ENCODE peak calls at places on chromosomes 1 and 21, in nine cellular contexts. W is transverse colon, Z is hepatocyte, U is right lobe of liver, B is IMR-90, E is adrenal gland, X is endodermal cell, Y is pancreas, C is neuronal stem cell. S is an unnamed sample. For H3K4me1, the result is how much of the 10 kb centered on the place peaks cover.

GRCh38 chr21:43893536-43894205 is 28.6 kb downstream of the AGPAT3 start:
- DNase-seq in W (no peak), Z (no peak), U (no peak), B (no peak), E (peak), X (no peak), Y (no peak), C (no peak), S (no peak)

GRCh38 chr1:207883660-207884245 is 27.2 kb downstream of the CD34 start:
- DNase-seq in W (no peak), Z (no peak), U (no peak), B (no peak), E (no peak), X (peak), Y (no peak), C (no peak), S (no peak)

GRCh38 chr1:109579496-109579895 is 31.1 kb downstream of the GNAI3 start:
- DNase-seq in W (no peak), Z (peak), U (no peak), B (peak), E (no peak), X (no peak), Y (no peak), C (no peak), S (no peak)

GRCh38 chr1:189656628-189657027 is 821.0 kb downstream of the BRINP3 start:
- DNase-seq in W (no peak), Z (no peak), U (no peak), B (no peak), E (no peak), X (no peak), Y (no peak), C (no peak), S (no peak)

GRCh38 chr1:217590598-217590997 is 40.3 kb downstream of the GPATCH2 start:
- DNase-seq in W (no peak), Z (peak), U (no peak), B (no peak), E (no peak), X (no peak), Y (no peak), C (no peak), S (no peak)

GRCh38 chr1:42179275-42179674 is 14.7 kb upstream of the GUCA2A start:
- DNase-seq in W (no peak), Z (no peak), U (no peak), B (peak), E (no peak), X (no peak), Y (no peak), C (no peak), S (no peak)

GRCh38 chr21:27152996-27153395 is 186.1 kb upstream of the ADAMTS5 start:
- DNase-seq in W (no peak), Z (no peak), U (no peak), B (no peak), E (no peak), X (no peak), Y (no peak), C (no peak), S (no peak)

GRCh38 chr1:184031127-184032107 is 6.1 kb downstream of the COLGALT2 start:
- DNase-seq in W (no peak), Z (no peak), U (no peak), B (no peak), E (no peak), X (no peak), Y (no peak), C (no peak), S (no peak)

GRCh38 chr1:178134061-178134460 is 40.2 kb downstream of the RASAL2 start:
- DNase-seq in W (no peak), Z (no peak), U (no peak), B (peak), E (peak), X (no peak), Y (no peak), C (no peak), S (no peak)

GRCh38 chr1:153661111-153661708 is 2.7 kb downstream of the SNAPIN start:
- DNase-seq in W (no peak), Z (no peak), U (no peak), B (no peak), E (no peak), X (no peak), Y (no peak), C (no peak), S (no peak)

GRCh38 chr1:4396571-4396970 is 257.8 kb upstream of the AJAP1 start:
- DNase-seq in W (no peak), Z (no peak), U (no peak), B (no peak), E (no peak), X (peak), Y (no peak), C (no peak), S (no peak)

GRCh38 chr1:201999625-202000238 is 10.7 kb upstream of the ELF3 start:
- DNase-seq in W (peak), Z (peak), U (no peak), B (peak), E (peak), X (peak), Y (no peak), C (no peak), S (no peak)

GRCh38 chr1:114177282-114177681 is 23.6 kb upstream of the SYT6 start:
- DNase-seq in W (no peak), Z (no peak), U (no peak), B (no peak), E (no peak), X (no peak), Y (no peak), C (no peak), S (no peak)

GRCh38 chr21:38669186-38669585 is 136.5 kb upstream of the ETS2 start:
- DNase-seq in W (peak), Z (peak), U (no peak), B (peak), E (no peak), X (peak), Y (no peak), C (no peak), S (no peak)

GRCh38 chr1:228166170-228166936 is 749 bp downstream of the IBA57 start:
- DNase-seq in W (peak), Z (peak), U (peak), B (peak), E (peak), X (peak), Y (peak), C (peak), S (peak)

GRCh38 chr1:228163004-228163753 is 2.4 kb upstream of the IBA57 start:
- DNase-seq in W (peak), Z (peak), U (no peak), B (no peak), E (peak), X (no peak), Y (no peak), C (no peak), S (no peak)

GRCh38 chr1:228163776-228164534 is 1.6 kb upstream of the IBA57 start:
- DNase-seq in W (no peak), Z (no peak), U (no peak), B (no peak), E (no peak), X (no peak), Y (no peak), C (no peak), S (no peak)

GRCh38 chr1:228164561-228165371 is 838 bp upstream of the IBA57 start:
- DNase-seq in W (no peak), Z (no peak), U (no peak), B (no peak), E (peak), X (no peak), Y (no peak), C (no peak), S (no peak)

DNA sequence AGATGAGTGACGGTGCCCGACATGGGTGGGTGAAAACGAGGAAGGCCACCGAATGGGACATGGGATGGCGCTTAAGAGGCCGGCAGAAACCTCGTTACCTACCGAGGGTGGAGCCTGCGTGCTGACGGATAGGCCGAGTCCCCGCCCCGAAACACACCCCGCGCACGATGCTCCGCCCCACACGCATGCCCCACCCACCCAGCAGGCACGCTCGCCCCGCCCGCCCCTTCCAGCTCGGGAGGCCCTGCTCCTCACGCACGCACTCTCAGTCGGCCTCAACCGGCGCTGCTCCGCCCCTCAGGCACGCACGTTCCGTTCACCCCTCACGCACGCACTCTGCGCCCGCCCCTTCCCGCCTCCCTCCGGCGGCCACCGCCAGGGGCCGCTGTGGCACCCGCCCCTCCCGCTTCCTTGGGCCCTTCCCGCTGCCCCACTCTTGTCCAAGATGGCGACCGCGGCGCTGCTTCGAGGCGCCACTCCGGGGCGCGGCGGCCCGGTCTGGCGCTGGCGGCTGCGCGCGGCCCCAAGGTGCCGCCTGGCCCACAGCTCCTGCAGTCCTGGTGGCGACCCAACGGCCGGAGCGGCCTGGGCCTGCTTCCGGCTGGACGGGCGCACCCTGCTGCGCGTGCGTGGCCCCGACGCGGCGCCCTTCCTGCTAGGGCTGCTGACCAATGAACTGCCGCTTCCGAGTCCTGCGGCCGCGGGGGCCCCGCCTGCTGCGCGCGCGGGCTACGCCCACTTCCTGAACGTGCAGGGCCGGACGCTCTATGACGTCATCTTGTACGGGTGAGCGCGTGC is at the start of gene IBA57:
- DNase-seq in W (peak), Z (peak), U (peak), B (peak), E (peak), X (peak), Y (peak), C (peak), S (peak)
- H3K4me1 ChIP-seq in W (under half), Z (under half), U (under half), B (under half), E (under half), X (under half), Y (under half), C (under half), S (under half)

DNA sequence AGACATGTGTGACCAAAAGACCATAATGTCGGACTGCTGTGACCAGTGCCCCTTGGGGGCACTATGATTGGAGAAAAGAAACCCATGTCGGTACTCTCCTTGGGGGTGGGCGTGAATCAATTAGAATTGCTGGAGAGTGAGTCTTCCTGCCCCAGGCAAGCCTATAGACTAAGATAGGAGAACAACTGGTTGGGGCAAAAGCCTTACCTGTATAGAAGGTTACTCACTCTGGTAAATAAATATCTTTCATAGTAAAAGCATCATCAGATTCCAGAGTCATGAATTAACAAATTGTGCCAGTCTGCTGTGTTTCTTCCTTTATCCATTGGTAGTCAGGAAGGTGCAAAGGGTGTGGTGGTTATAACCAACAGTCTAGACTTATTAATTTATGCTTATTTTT is 2.9 kb upstream of the PTGFRN start:
- DNase-seq in W (no peak), Z (no peak), U (no peak), B (no peak), E (no peak), X (no peak), Y (no peak), C (no peak), S (no peak)
- H3K4me1 ChIP-seq in W (under half), Z (under half), U (under half), B (under half), E (under half), X (under half), Y (under half), C (under half), S (under half)

DNA sequence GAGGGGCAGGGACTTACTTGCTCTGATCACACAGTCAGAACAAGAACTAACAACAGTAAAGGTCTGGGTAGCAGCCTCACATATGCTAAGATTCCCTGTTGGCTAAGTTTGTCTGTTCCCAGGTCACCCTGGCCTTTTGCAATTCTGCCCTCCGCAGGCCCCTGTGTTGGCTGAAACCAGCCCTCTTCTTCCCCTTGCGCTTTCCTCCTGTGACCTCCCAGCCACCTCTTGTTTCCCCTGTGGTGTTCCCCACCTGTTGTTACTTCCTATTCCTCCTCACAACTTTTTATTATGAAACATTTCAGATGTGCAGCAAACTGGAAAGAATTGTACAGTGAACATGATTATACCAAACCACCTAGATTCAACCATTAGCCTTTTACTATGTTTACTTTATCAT is 23.4 kb downstream of the MAPKAPK2 start:
- DNase-seq in W (peak), Z (no peak), U (no peak), B (no peak), E (peak), X (peak), Y (peak), C (no peak), S (no peak)
- H3K4me1 ChIP-seq in W (half or more), Z (half or more), U (half or more), B (under half), E (half or more), X (under half), Y (under half), C (under half), S (half or more)

GRCh38 chr1:36160388-36160948 is 4.5 kb downstream of the MAP7D1 start:
- DNase-seq in W (no peak), Z (no peak), U (no peak), B (no peak), E (no peak), X (no peak), Y (no peak), C (no peak), S (no peak)
- H3K4me1 ChIP-seq in W (half or more), Z (under half), U (under half), B (under half), E (half or more), X (under half), Y (under half), C (under half), S (half or more)

S was measured in naive thymus-derived CD4-positive, alpha-beta T cell.